ENCODE peak calls at places on chromosomes 12 and 14, in nine cellular contexts. A, P, M, G, D, I, Z, O and C are unnamed samples.

GRCh38 chr12:102757154-102757873 is 159.7 kb downstream of the PAH start:
- DNase-seq in A (peak; percentile 64), P (no peak), M (no peak), G (no peak), D (peak; percentile 81), I (peak; percentile 4), Z (no peak), O (peak; percentile 79), C (no peak)

GRCh38 chr12:48997719-48998496 is 1.3 kb downstream of the DDN start:
- DNase-seq in A (no peak), P (no peak), M (no peak), G (peak; percentile 91), D (no peak), I (no peak), Z (peak; percentile 44), O (no peak), C (no peak)

GRCh38 chr14:104080557-104081492 is 4.7 kb upstream of the ASPG start:
- DNase-seq in A (no peak), P (no peak), M (no peak), G (peak; percentile 77), D (no peak), I (no peak), Z (no peak), O (no peak), C (no peak)

GRCh38 chr14:100252684-100253083 is 13.7 kb downstream of the YY1 start:
- DNase-seq in A (no peak), P (no peak), M (no peak), G (no peak), D (no peak), I (no peak), Z (no peak), O (no peak), C (no peak)

GRCh38 chr12:68850390-68850789 is 42.4 kb downstream of the MDM2 start:
- DNase-seq in A (no peak), P (no peak), M (no peak), G (no peak), D (no peak), I (no peak), Z (no peak), O (no peak), C (no peak)

GRCh38 chr12:89181271-89181920 is 170.9 kb downstream of the DUSP6 start:
- DNase-seq in A (no peak), P (no peak), M (peak; percentile 78), G (no peak), D (no peak), I (peak; percentile 74), Z (no peak), O (no peak), C (no peak)

GRCh38 chr12:126247936-126248335 is 1182.7 kb downstream of the AACS start:
- DNase-seq in A (no peak), P (no peak), M (no peak), G (no peak), D (no peak), I (peak; percentile 33), Z (no peak), O (no peak), C (no peak)

GRCh38 chr12:54725233-54725843 is 77.2 kb upstream of the DCD start:
- DNase-seq in A (no peak), P (no peak), M (no peak), G (no peak), D (no peak), I (no peak), Z (peak; percentile 55), O (no peak), C (no peak)

GRCh38 chr14:63624701-63625100 is 17.0 kb downstream of the WDR89 start:
- DNase-seq in A (no peak), P (no peak), M (no peak), G (no peak), D (no peak), I (no peak), Z (no peak), O (no peak), C (no peak)

GRCh38 chr12:37543966-37544668 is 772.5 kb upstream of the ALG10B start:
- DNase-seq in A (no peak), P (no peak), M (no peak), G (no peak), D (no peak), I (no peak), Z (no peak), O (no peak), C (no peak)
- H3K9me3 ChIP-seq in A (no peaks in the 10 kb centered on the region), P (no peaks in the 10 kb centered on the region), M (peaks cover 54% of the 10 kb centered on the region), G (no peaks in the 10 kb centered on the region), D (no peaks in the 10 kb centered on the region), I (no peaks in the 10 kb centered on the region), Z (no peaks in the 10 kb centered on the region), O (no peaks in the 10 kb centered on the region), C (no peaks in the 10 kb centered on the region)

GRCh38 chr12:130482448-130482847 is 144.8 kb downstream of the PIWIL1 start:
- DNase-seq in A (no peak), P (no peak), M (no peak), G (no peak), D (no peak), I (no peak), Z (no peak), O (no peak), C (no peak)

GRCh38 chr12:130479401-130480125 is 141.9 kb downstream of the PIWIL1 start:
- DNase-seq in A (no peak), P (no peak), M (no peak), G (no peak), D (no peak), I (no peak), Z (no peak), O (no peak), C (no peak)

GRCh38 chr12:130480887-130481286 is 143.2 kb downstream of the PIWIL1 start:
- DNase-seq in A (no peak), P (no peak), M (no peak), G (no peak), D (no peak), I (no peak), Z (no peak), O (no peak), C (no peak)

GRCh38 chr12:130480231-130480630 is 142.5 kb downstream of the PIWIL1 start:
- DNase-seq in A (no peak), P (no peak), M (no peak), G (no peak), D (no peak), I (no peak), Z (no peak), O (no peak), C (no peak)

DNA sequence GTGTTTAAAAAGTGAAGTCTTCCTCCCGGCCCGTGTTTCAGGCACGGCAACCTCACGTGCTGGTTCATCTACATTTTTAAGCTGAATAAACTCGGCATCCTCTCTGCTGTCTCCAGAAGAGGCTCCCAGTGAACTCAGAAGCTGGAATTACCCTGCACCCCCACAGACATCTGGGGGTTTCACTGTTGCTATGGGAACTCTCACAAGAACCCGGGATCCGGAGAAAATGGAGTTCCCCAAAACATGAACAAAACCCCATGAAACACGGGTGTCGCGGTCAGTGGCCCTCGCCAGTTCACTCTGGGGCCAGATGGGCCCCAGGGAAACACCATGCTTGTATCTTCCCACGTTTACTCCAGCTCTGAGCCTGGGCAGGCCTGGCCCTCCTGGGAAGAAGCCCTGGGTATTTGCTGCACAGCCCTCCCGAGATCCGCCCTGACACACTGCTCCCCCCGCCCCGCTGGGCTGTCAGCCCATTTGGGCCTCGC is 143.7 kb downstream of the PIWIL1 start:
- DNase-seq in A (no peak), P (no peak), M (no peak), G (no peak), D (no peak), I (no peak), Z (no peak), O (no peak), C (no peak)
- H3K9me3 ChIP-seq in A (no peaks in the 10 kb centered on the region), P (no peaks in the 10 kb centered on the region), M (peaks cover 43% of the 10 kb centered on the region), G (no peaks in the 10 kb centered on the region), D (no peaks in the 10 kb centered on the region), I (no peaks in the 10 kb centered on the region), Z (no peaks in the 10 kb centered on the region), O (no peaks in the 10 kb centered on the region), C (no peaks in the 10 kb centered on the region)

GRCh38 chr12:133046698-133047097 is 9.4 kb downstream of the ZNF84 start:
- DNase-seq in A (no peak), P (no peak), M (no peak), G (no peak), D (no peak), I (no peak), Z (no peak), O (no peak), C (no peak)
- H3K9me3 ChIP-seq in A (peaks cover 11% of the 10 kb centered on the region), P (peaks cover 84% of the 10 kb centered on the region), M (peaks cover 91% of the 10 kb centered on the region), G (peaks cover 92% of the 10 kb centered on the region), D (peaks cover 37% of the 10 kb centered on the region), I (peaks cover 9% of the 10 kb centered on the region), Z (no peaks in the 10 kb centered on the region), O (peaks cover 97% of the 10 kb centered on the region), C (peaks cover 67% of the 10 kb centered on the region)

GRCh38 chr14:44417809-44418208 is 89.3 kb downstream of the FSCB start:
- DNase-seq in A (no peak), P (no peak), M (no peak), G (no peak), D (no peak), I (no peak), Z (no peak), O (no peak), C (no peak)

GRCh38 chr14:44412858-44413569 is 94.1 kb downstream of the FSCB start:
- DNase-seq in A (no peak), P (no peak), M (no peak), G (no peak), D (no peak), I (no peak), Z (no peak), O (no peak), C (no peak)

GRCh38 chr14:44422699-44423098 is 84.4 kb downstream of the FSCB start:
- DNase-seq in A (no peak), P (no peak), M (no peak), G (no peak), D (no peak), I (no peak), Z (no peak), O (no peak), C (no peak)

GRCh38 chr14:44418856-44419255 is 88.2 kb downstream of the FSCB start:
- DNase-seq in A (no peak), P (no peak), M (no peak), G (no peak), D (no peak), I (no peak), Z (no peak), O (no peak), C (no peak)
- H3K9me3 ChIP-seq in A (no peaks in the 10 kb centered on the region), P (no peaks in the 10 kb centered on the region), M (no peaks in the 10 kb centered on the region), G (no peaks in the 10 kb centered on the region), D (no peaks in the 10 kb centered on the region), I (no peaks in the 10 kb centered on the region), Z (no peaks in the 10 kb centered on the region), O (no peaks in the 10 kb centered on the region), C (no peaks in the 10 kb centered on the region)